ENCODE peak calls at places on chromosomes 6 and 20, in five cellular contexts. A is GDM1; N is hypothalamus; F is effector memory CD4-positive, alpha-beta T cell; Y is IMR-90. B is an unnamed sample.

GRCh38 chr6:37396571-37397185 is 36.3 kb upstream of the CMTR1 start:
- DNase-seq in N (no peak), F (no peak), A (no peak), Y (no peak), B (no peak)

GRCh38 chr20:38337561-38338140 is 8.6 kb upstream of the LBP start:
- DNase-seq in N (peak), A (no peak), F (no peak), Y (no peak), B (peak)

GRCh38 chr20:31740208-31740607 is 1.1 kb downstream of the TPX2 start:
- DNase-seq in A (no peak), F (no peak), Y (peak), N (no peak), B (peak)

GRCh38 chr6:50714487-50715379 is 1.4 kb downstream of the TFAP2D start:
- DNase-seq in A (no peak), Y (no peak), F (no peak), N (no peak), B (no peak)

GRCh38 chr6:69146385-69146784 is 511.3 kb downstream of the ADGRB3 start:
- DNase-seq in F (no peak), N (no peak), Y (no peak), A (no peak), B (no peak)

GRCh38 chr6:148658701-148659100 is 88.1 kb upstream of the UST start:
- DNase-seq in Y (no peak), N (no peak), A (no peak), F (no peak), B (no peak)

GRCh38 chr6:165799736-165800135 is 136.7 kb upstream of the PDE10A start:
- DNase-seq in Y (no peak), F (no peak), N (no peak), A (no peak), B (no peak)

GRCh38 chr6:127026247-127026646 is 92.2 kb upstream of the RSPO3 start:
- DNase-seq in A (no peak), N (no peak), Y (no peak), F (no peak), B (no peak)

GRCh38 chr6:37794825-37795224 is 24.7 kb upstream of the ZFAND3 start:
- DNase-seq in A (no peak), Y (peak), N (no peak), F (no peak), B (no peak)

GRCh38 chr6:2659882-2660281 is 90.8 kb downstream of the MYLK4 start:
- DNase-seq in F (no peak), Y (peak), N (no peak), A (no peak), B (no peak)

GRCh38 chr6:161374971-161375873 is 101.4 kb upstream of the AGPAT4 start:
- DNase-seq in Y (no peak), A (no peak), F (no peak), N (peak), B (peak)

GRCh38 chr6:146543940-146544661 is 468 bp downstream of the RAB32 start:
- DNase-seq in A (no peak), Y (peak), F (no peak), N (no peak), B (no peak)

GRCh38 chr6:127918506-127919427 is 17.9 kb upstream of the THEMIS start:
- DNase-seq in Y (no peak), A (no peak), F (no peak), N (no peak), B (no peak)

GRCh38 chr6:95249176-95249575 is 328.2 kb upstream of the MANEA start:
- DNase-seq in N (no peak), Y (peak), A (no peak), F (no peak), B (no peak)

GRCh38 chr6:144211160-144211559 is 60.8 kb downstream of the STX11 start:
- DNase-seq in Y (peak), F (no peak), N (no peak), A (no peak), B (no peak)

GRCh38 chr6:11815231-11815630 is 36.6 kb upstream of the ADTRP start:
- DNase-seq in A (no peak), N (no peak), Y (peak), F (no peak), B (no peak)

GRCh38 chr6:20229881-20230280 is 17.6 kb upstream of the MBOAT1 start:
- DNase-seq in N (no peak), Y (no peak), A (no peak), F (no peak), B (no peak)

GRCh38 chr20:50717974-50718761 is 13.2 kb upstream of the PARD6B start:
- DNase-seq in F (no peak), Y (no peak), A (no peak), N (no peak), B (no peak)

GRCh38 chr6:155850408-155850841 is 394.8 kb upstream of the NOX3 start:
- DNase-seq in N (no peak), A (no peak), Y (peak), F (no peak), B (no peak)

GRCh38 chr20:9128586-9128985 is 59.7 kb downstream of the PLCB4 start:
- DNase-seq in N (no peak), A (no peak), F (no peak), Y (no peak), B (no peak)

GRCh38 chr6:101402618-101403002 is 9.1 kb downstream of the GRIK2 start:
- DNase-seq in F (no peak), A (no peak), N (peak), Y (no peak), B (no peak)

GRCh38 chr6:52020961-52021570 is 66.3 kb downstream of the PKHD1 start:
- DNase-seq in A (no peak), F (no peak), N (no peak), Y (peak), B (peak)

GRCh38 chr6:45923831-45924391 is 91.7 kb downstream of the CLIC5 start:
- DNase-seq in Y (peak), N (no peak), F (no peak), A (no peak), B (no peak)

GRCh38 chr6:2850480-2851150 is 9.0 kb upstream of the SERPINB1 start:
- DNase-seq in F (no peak), Y (peak), N (no peak), A (no peak), B (no peak)

GRCh38 chr20:54061106-54061881 is 9.1 kb downstream of the BCAS1 start:
- DNase-seq in N (no peak), A (no peak), Y (peak), F (no peak), B (no peak)

GRCh38 chr6:2858678-2859324 is 17.1 kb upstream of the SERPINB1 start:
- DNase-seq in N (no peak), A (no peak), Y (no peak), F (peak), B (peak)

GRCh38 chr6:72522735-72523141 is 99.1 kb upstream of the KCNQ5 start:
- DNase-seq in F (no peak), Y (no peak), A (no peak), N (no peak), B (peak)

GRCh38 chr20:58555078-58555765 is 40.0 kb upstream of the APCDD1L start:
- DNase-seq in A (no peak), N (no peak), Y (peak), F (no peak), B (no peak)